ENCODE peak calls at places on chromosomes 12 and 14, in eight cellular contexts. S is Peyer's patch, B is cardiac muscle cell, L is GOT3, C is GM23248, X is GM12865, W is esophagus squamous epithelium, D is RPMI7951. R is an unnamed sample.

GRCh38 chr12:4763549-4763948 is 43.3 kb downstream of the GALNT8 start:
- DNase-seq in W (no peak), X (no peak), D (no peak), S (peak; percentile 58), L (no peak), C (no peak), B (peak; percentile 76), R (no peak)

GRCh38 chr14:23121401-23121800 is 2.3 kb upstream of the CEBPE start:
- DNase-seq in B (no peak), W (no peak), D (peak; percentile 14), C (peak; percentile 83), X (peak; percentile 67), L (no peak), S (no peak), R (no peak)

GRCh38 chr14:102777711-102778615 is 714 bp downstream of the TRAF3 start:
- DNase-seq in D (no peak), S (peak; percentile 63), W (no peak), X (peak; percentile 61), B (peak; percentile 36), C (peak; percentile 64), L (no peak), R (no peak)

GRCh38 chr12:20376984-20377383 is 8.6 kb downstream of the PDE3A start:
- DNase-seq in B (no peak), S (no peak), L (no peak), D (peak; percentile 10), X (peak; percentile 17), W (no peak), C (peak; percentile 42), R (no peak)

GRCh38 chr14:20998674-20999366 is at the start of gene SLC39A2:
- DNase-seq in W (no peak), B (no peak), D (peak; percentile 78), L (no peak), C (peak; percentile 91), S (peak; percentile 65), X (no peak), R (no peak)

GRCh38 chr12:31321565-31322228 is 4.3 kb downstream of the SINHCAF start:
- DNase-seq in S (no peak), C (peak; percentile 27), B (no peak), W (no peak), L (no peak), D (no peak), X (no peak), R (no peak)

GRCh38 chr12:6231359-6232268 is 31.4 kb downstream of the CD9 start:
- DNase-seq in D (no peak), S (no peak), L (no peak), X (no peak), C (no peak), B (no peak), W (no peak), R (no peak)

GRCh38 chr12:73465106-73465505 is 1072.5 kb upstream of the ATXN7L3B start:
- DNase-seq in L (no peak), C (no peak), S (no peak), W (no peak), X (no peak), D (no peak), B (no peak), R (no peak)

GRCh38 chr14:22622220-22622619 is 21.9 kb downstream of the OR6J1 start:
- DNase-seq in W (no peak), B (no peak), C (peak; percentile 35), L (no peak), S (no peak), D (peak; percentile 38), X (no peak), R (no peak)

GRCh38 chr12:67014642-67015041 is 254.5 kb upstream of the CAND1 start:
- DNase-seq in W (no peak), D (no peak), L (no peak), C (no peak), B (no peak), X (no peak), S (no peak), R (no peak)

GRCh38 chr12:57837779-57838562 is 8.6 kb downstream of the CTDSP2 start:
- DNase-seq in C (peak; percentile 88), W (no peak), B (peak; percentile 55), S (no peak), L (no peak), D (peak; percentile 75), X (peak; percentile 48), R (no peak)

GRCh38 chr14:61537567-61538463 is 157.5 kb upstream of the HIF1A start:
- DNase-seq in D (peak; percentile 60), L (no peak), B (no peak), S (peak; percentile 64), X (peak; percentile 47), C (peak; percentile 88), W (no peak), R (no peak)

GRCh38 chr12:95877622-95878021 is 18.9 kb downstream of the SNRPF start:
- DNase-seq in D (peak; percentile 28), C (peak; percentile 54), L (no peak), S (no peak), X (no peak), W (no peak), B (no peak), R (no peak)

GRCh38 chr14:32129124-32129523 is 52.0 kb downstream of the ARHGAP5 start:
- DNase-seq in W (no peak), D (peak; percentile 29), B (no peak), S (no peak), L (no peak), C (peak; percentile 77), X (no peak), R (no peak)

GRCh38 chr12:113054948-113055486 is 1.5 kb upstream of the DTX1 start:
- DNase-seq in C (no peak), B (no peak), X (no peak), S (no peak), W (no peak), L (no peak), D (no peak), R (no peak)

GRCh38 chr12:111798182-111798581 is 31.4 kb downstream of the ALDH2 start:
- DNase-seq in C (no peak), B (no peak), S (no peak), D (no peak), L (no peak), X (no peak), W (no peak), R (no peak)

GRCh38 chr12:123950476-123951169 is 22.0 kb downstream of the CCDC92 start:
- DNase-seq in B (no peak), X (no peak), C (no peak), L (no peak), S (no peak), D (no peak), W (no peak), R (no peak)

R was measured in SIG-M5.